ENCODE peak calls at places on chromosomes 2 and 18, in nine cellular contexts. J is HTR-8/SVneo; B is GM12865; G is substantia nigra; L is HS-5; W is mammary epithelial cell; C is NCI-H524 treated with DMSO at 0.1 percent for 48 hours; A is NCI-H446 treated with DMSO at 0.1 percent for 48 hours; D is effector memory CD4-positive, alpha-beta T cell. H is an unnamed sample.

GRCh38 chr2:177669625-177670330 is 277.2 kb downstream of the AGPS start:
- DNase-seq in J (no peak), B (no peak), G (no peak), L (no peak), W (no peak), C (no peak), A (no peak), D (no peak), H (no peak)

GRCh38 chr2:236117396-236117795 is 50.8 kb downstream of the GBX2 start:
- DNase-seq in J (no peak), B (no peak), G (no peak), L (no peak), W (peak), C (no peak), A (no peak), D (no peak), H (no peak)

GRCh38 chr2:231387904-231388724 is 7.4 kb upstream of the B3GNT7 start:
- DNase-seq in J (no peak), B (no peak), G (peak), L (no peak), W (peak), C (no peak), A (no peak), D (no peak), H (no peak)

GRCh38 chr2:137900421-137901141 is 63.7 kb upstream of the HNMT start:
- DNase-seq in J (no peak), B (no peak), G (no peak), L (no peak), W (no peak), C (no peak), A (no peak), D (no peak), H (no peak)

GRCh38 chr2:237310515-237311114 is 103.3 kb downstream of the COL6A3 start:
- DNase-seq in J (no peak), B (no peak), G (no peak), L (no peak), W (no peak), C (no peak), A (no peak), D (no peak), H (no peak)

GRCh38 chr2:81235601-81236000 is 931.0 kb upstream of the LRRTM1 start:
- DNase-seq in J (no peak), B (no peak), G (no peak), L (no peak), W (no peak), C (no peak), A (no peak), D (no peak), H (no peak)

GRCh38 chr2:68766378-68766845 is 31.8 kb downstream of the ARHGAP25 start:
- DNase-seq in J (no peak), B (peak), G (no peak), L (no peak), W (peak), C (no peak), A (no peak), D (peak), H (no peak)

GRCh38 chr2:74201596-74201995 is 3.2 kb downstream of the MTHFD2 start:
- DNase-seq in J (no peak), B (no peak), G (no peak), L (peak), W (no peak), C (no peak), A (no peak), D (no peak), H (no peak)

GRCh38 chr2:96340493-96341414 is 5.2 kb downstream of the NCAPH start:
- DNase-seq in J (no peak), B (peak), G (no peak), L (peak), W (no peak), C (no peak), A (no peak), D (no peak), H (no peak)

GRCh38 chr18:79203017-79203605 is 133.9 kb downstream of the ATP9B start:
- DNase-seq in J (no peak), B (no peak), G (no peak), L (peak), W (peak), C (no peak), A (no peak), D (no peak), H (peak)

GRCh38 chr2:104863585-104864279 is 9.8 kb downstream of the POU3F3 start:
- DNase-seq in J (no peak), B (no peak), G (no peak), L (no peak), W (no peak), C (no peak), A (no peak), D (no peak), H (no peak)

GRCh38 chr2:54081574-54081973 is 33.8 kb upstream of the ACYP2 start:
- DNase-seq in J (no peak), B (peak), G (no peak), L (no peak), W (peak), C (no peak), A (no peak), D (no peak), H (peak)

GRCh38 chr2:106885981-106886915 is at the start of gene ST6GAL2:
- DNase-seq in J (no peak), B (no peak), G (no peak), L (no peak), W (peak), C (no peak), A (no peak), D (no peak), H (no peak)

GRCh38 chr2:218471982-218472381 is 53.1 kb downstream of the VIL1 start:
- DNase-seq in J (no peak), B (no peak), G (no peak), L (no peak), W (no peak), C (no peak), A (no peak), D (no peak), H (no peak)

GRCh38 chr18:46712406-46712805 is 44.4 kb downstream of the ST8SIA5 start:
- DNase-seq in J (peak), B (no peak), G (no peak), L (no peak), W (no peak), C (no peak), A (peak), D (no peak), H (no peak)

GRCh38 chr2:202339052-202339870 is 36.9 kb upstream of the BMPR2 start:
- DNase-seq in J (peak), B (no peak), G (no peak), L (peak), W (peak), C (no peak), A (peak), D (no peak), H (peak)

GRCh38 chr2:127596311-127597045 is 49.5 kb upstream of the GPR17 start:
- DNase-seq in J (no peak), B (no peak), G (no peak), L (no peak), W (no peak), C (no peak), A (no peak), D (no peak), H (no peak)

GRCh38 chr2:233349005-233349998 is 5.0 kb upstream of the DGKD start:
- DNase-seq in J (no peak), B (peak), G (peak), L (no peak), W (no peak), C (no peak), A (no peak), D (no peak), H (no peak)

GRCh38 chr2:96082211-96083063 is 33.9 kb downstream of the ADRA2B start:
- DNase-seq in J (no peak), B (no peak), G (no peak), L (no peak), W (no peak), C (no peak), A (no peak), D (no peak), H (no peak)

GRCh38 chr2:195049372-195050031 is 607.5 kb upstream of the SLC39A10 start:
- DNase-seq in J (no peak), B (no peak), G (no peak), L (peak), W (peak), C (no peak), A (no peak), D (no peak), H (no peak)

GRCh38 chr2:144547512-144547911 is 27.6 kb upstream of the ZEB2 start:
- DNase-seq in J (no peak), B (no peak), G (no peak), L (no peak), W (no peak), C (no peak), A (no peak), D (no peak), H (no peak)

GRCh38 chr2:119747311-119747710 is 12.4 kb upstream of the PTPN4 start:
- DNase-seq in J (no peak), B (no peak), G (no peak), L (no peak), W (no peak), C (no peak), A (no peak), D (no peak), H (no peak)

GRCh38 chr2:134365356-134365755 is 111.5 kb downstream of the MGAT5 start:
- DNase-seq in J (no peak), B (peak), G (no peak), L (no peak), W (no peak), C (no peak), A (no peak), D (no peak), H (no peak)

GRCh38 chr2:173414823-173415322 is 60.2 kb downstream of the CDCA7 start:
- DNase-seq in J (no peak), B (no peak), G (no peak), L (peak), W (peak), C (peak), A (peak), D (no peak), H (no peak)

GRCh38 chr2:37776487-37776886 is 105.0 kb upstream of the CDC42EP3 start:
- DNase-seq in J (peak), B (no peak), G (no peak), L (peak), W (peak), C (no peak), A (no peak), D (no peak), H (no peak)

GRCh38 chr2:189149981-189150380 is 29.6 kb downstream of the COL5A2 start:
- DNase-seq in J (peak), B (no peak), G (no peak), L (peak), W (peak), C (no peak), A (no peak), D (no peak), H (peak)

GRCh38 chr2:80393996-80394395 is 89.4 kb upstream of the LRRTM1 start:
- DNase-seq in J (no peak), B (no peak), G (no peak), L (no peak), W (no peak), C (no peak), A (no peak), D (no peak), H (no peak)

GRCh38 chr2:15259356-15259756 is 301.8 kb downstream of the NBAS start:
- DNase-seq in J (no peak), B (no peak), G (no peak), L (no peak), W (no peak), C (no peak), A (no peak), D (no peak), H (no peak)

GRCh38 chr2:231037202-231037730 is at the start of gene C2orf72:
- DNase-seq in J (peak), B (no peak), G (no peak), L (no peak), W (no peak), C (no peak), A (no peak), D (no peak), H (no peak)

GRCh38 chr2:165312999-165313398 is 73.8 kb downstream of the SCN2A start:
- DNase-seq in J (no peak), B (no peak), G (no peak), L (no peak), W (no peak), C (no peak), A (no peak), D (no peak), H (no peak)

GRCh38 chr18:64207818-64208217 is 58.9 kb upstream of the LINC00305 start:
- DNase-seq in J (no peak), B (no peak), G (no peak), L (no peak), W (no peak), C (no peak), A (no peak), D (no peak), H (no peak)